ENCODE peak calls at places on chromosomes 4 and X, in five cellular contexts. Q is HepG2, D is GM12878, T is H1, S is SK-N-SH. H is an unnamed sample.

GRCh38 chr4:126431049-126431448 is 1116.3 kb downstream of the FAT4 start:
- DNase-seq in Q (no peak), D (no peak), T (no peak), S (no peak), H (no peak)

GRCh38 chr4:61619528-61619927 is 419.4 kb downstream of the ADGRL3 start:
- DNase-seq in Q (no peak), D (no peak), T (no peak), S (no peak), H (no peak)

GRCh38 chr4:25969374-25969773 is 55.4 kb downstream of the SMIM20 start:
- DNase-seq in Q (no peak), D (no peak), T (no peak), S (no peak), H (no peak)

GRCh38 chr4:80926446-80926845 is 104.1 kb upstream of the BMP3 start:
- DNase-seq in Q (no peak), D (no peak), T (no peak), S (no peak), H (no peak)

GRCh38 chr4:141057582-141057981 is 75.7 kb downstream of the RNF150 start:
- DNase-seq in Q (no peak), D (no peak), T (no peak), S (no peak), H (no peak)

GRCh38 chr4:69025999-69026387 is 70.3 kb upstream of the UGT2B7 start:
- DNase-seq in Q (no peak), D (no peak), T (no peak), S (no peak), H (no peak)

GRCh38 chr4:149749769-149750168 is 65.9 kb downstream of the IQCM start:
- DNase-seq in Q (no peak), D (no peak), T (no peak), S (no peak), H (no peak)

GRCh38 chr4:100489316-100489715 is 28.5 kb downstream of the EMCN start:
- DNase-seq in Q (no peak), D (no peak), T (no peak), S (no peak), H (no peak)

GRCh38 chr4:100869266-100869665 is 351.4 kb upstream of the EMCN start:
- DNase-seq in Q (no peak), D (no peak), T (no peak), S (no peak), H (no peak)

GRCh38 chrX:112931478-112931877 is 90.8 kb upstream of the AMOT start:
- DNase-seq in Q (no peak), D (no peak), T (no peak), S (no peak), H (no peak)

GRCh38 chr4:83456184-83456501 is 285 bp downstream of the MRPS18C start:
- DNase-seq in Q (no peak), D (no peak), T (no peak), S (no peak), H (no peak)

GRCh38 chr4:173584506-173584905 is 54.5 kb upstream of the HAND2 start:
- DNase-seq in Q (no peak), D (no peak), T (no peak), S (peak), H (no peak)

GRCh38 chr4:71189471-71189870 is 149.3 kb upstream of the SLC4A4 start:
- DNase-seq in Q (no peak), D (no peak), T (no peak), S (no peak), H (no peak)

GRCh38 chrX:97842468-97843199 is 958.9 kb downstream of the RPA4 start:
- DNase-seq in Q (no peak), D (no peak), T (no peak), S (peak), H (no peak)

GRCh38 chrX:44890247-44890646 is 17.3 kb downstream of the KDM6A start:
- DNase-seq in Q (no peak), D (no peak), T (no peak), S (no peak), H (no peak)

GRCh38 chrX:123988423-123989116 is 27.1 kb downstream of the STAG2 start:
- DNase-seq in Q (no peak), D (no peak), T (no peak), S (no peak), H (no peak)
- TF ChIP-seq TAF1 in Q (no peak), D (no peak), T (no peak), S (no peak), H (no peak)

GRCh38 chr4:177251237-177251636 is 58.4 kb upstream of the NEIL3 start:
- DNase-seq in Q (no peak), D (no peak), T (no peak), S (no peak), H (no peak)
- TF ChIP-seq POLR2AphosphoS5 in Q (no peak), D (no peak), T (no peak), S (no peak), H (no peak)

DNA sequence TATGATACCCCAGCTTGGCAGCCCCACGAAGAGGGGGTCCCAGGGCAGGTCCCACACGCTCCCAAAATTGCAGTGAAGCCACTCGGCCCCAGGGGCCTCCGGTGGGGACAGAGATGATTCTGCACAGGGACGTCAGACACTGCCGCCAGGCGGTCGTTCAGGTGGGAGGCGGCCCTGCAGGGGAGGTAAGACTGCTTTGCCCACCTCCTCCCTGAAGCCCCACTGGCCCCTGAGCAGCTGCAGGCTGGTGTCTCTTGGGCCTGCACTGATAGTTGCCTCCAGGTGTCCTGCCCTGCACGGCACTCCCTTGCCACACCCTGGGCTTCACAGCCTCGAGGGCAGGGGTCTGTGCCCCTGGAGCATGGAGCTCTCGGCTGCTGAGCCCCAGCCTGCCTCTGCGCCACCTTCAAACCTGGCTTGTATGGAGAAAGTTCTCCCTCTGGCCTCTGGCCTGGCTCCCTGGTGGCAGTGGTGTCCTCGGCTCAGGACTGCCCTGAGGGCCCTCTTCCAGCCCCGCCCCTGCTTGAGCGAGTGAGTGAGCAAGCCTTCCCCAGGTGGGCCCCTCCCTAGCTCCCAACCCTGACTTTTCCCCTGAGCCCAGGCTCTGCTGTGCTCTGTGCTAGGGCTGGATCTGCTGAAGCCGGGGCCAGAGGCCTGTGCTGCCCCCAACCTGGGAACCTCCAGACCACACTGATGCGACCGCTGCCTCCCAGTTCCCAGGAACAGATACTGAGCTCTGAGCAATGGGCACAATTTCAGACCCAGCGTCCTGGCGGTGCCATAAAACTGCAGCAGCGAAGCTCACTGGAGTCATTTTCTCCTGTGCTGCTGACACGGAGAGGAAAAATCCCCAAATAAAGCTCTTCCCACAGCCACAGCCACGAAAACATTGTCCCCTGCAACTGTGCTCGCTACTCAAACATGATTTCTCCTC is 16.1 kb downstream of the ADRA2C start:
- DNase-seq in Q (peak), D (no peak), T (no peak), S (no peak), H (no peak)
- TF ChIP-seq TAF1 in Q (no peak), D (no peak), T (no peak), S (no peak), H (no peak)

DNA sequence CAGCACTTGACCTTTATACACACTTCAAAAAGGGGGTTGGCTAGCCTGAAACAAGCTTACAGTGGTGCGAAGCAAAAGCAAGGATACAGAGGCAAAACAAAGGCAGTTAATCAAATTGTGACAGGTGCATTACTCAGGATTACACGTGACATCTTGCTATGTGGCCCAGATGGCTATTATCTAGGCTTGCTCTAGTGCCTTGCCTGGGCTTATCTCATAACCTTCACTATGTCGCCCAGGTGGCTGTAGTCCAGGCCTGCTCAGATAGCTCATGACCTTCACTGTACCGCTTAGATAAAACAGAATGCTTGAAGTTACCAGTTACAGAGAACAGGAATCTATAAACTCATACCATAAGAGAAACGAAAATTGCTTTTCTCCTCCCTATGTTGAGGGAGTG is 1092.1 kb upstream of the PRKX start:
- DNase-seq in Q (peak), D (no peak), T (no peak), S (no peak), H (no peak)
- TF ChIP-seq POLR2AphosphoS5 in Q (no peak), D (no peak), T (no peak), S (no peak), H (no peak)

DNA sequence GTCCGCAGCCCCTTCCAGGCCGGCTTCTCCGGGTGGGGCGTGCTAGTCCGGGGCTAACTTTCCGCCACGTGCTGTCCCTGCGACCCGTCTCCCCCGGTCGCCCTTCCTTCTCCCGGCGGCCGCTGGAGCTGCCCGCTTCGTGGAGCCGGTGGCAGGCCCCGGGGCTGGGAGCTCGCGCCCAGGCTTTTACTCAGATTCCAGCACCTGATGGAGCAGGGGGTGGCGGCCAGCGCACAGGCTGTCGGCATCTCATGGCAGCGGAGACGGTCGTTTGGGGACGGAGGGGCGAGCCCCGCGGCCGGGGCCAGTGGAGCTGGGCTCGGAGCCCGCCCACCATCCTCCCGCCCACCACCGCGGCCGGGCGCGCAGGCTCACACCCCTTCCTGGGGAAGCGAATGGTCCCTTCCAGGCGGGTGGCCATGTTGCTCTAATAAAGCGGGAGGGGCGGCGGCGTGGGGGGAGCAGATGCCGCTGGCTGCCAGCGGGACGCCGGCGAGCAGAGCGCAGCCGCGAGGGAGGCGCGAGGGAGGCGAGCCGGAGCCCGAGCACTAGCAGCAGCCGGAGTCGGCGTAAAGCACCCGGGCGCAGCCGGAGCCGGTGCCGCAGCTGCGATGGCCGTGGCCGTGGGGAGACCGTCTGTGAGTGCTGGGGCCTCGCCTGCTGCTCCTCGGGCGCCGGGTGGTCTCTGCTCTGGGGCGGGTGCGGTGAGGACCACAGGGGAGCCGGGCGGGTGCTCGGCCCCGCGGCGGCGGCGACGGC is at the start of gene SEPTIN11:
- DNase-seq in Q (peak), D (peak), T (peak), S (peak), H (peak)
- TF ChIP-seq TAF1 in Q (peak), D (peak), T (peak), S (peak), H (peak)

DNA sequence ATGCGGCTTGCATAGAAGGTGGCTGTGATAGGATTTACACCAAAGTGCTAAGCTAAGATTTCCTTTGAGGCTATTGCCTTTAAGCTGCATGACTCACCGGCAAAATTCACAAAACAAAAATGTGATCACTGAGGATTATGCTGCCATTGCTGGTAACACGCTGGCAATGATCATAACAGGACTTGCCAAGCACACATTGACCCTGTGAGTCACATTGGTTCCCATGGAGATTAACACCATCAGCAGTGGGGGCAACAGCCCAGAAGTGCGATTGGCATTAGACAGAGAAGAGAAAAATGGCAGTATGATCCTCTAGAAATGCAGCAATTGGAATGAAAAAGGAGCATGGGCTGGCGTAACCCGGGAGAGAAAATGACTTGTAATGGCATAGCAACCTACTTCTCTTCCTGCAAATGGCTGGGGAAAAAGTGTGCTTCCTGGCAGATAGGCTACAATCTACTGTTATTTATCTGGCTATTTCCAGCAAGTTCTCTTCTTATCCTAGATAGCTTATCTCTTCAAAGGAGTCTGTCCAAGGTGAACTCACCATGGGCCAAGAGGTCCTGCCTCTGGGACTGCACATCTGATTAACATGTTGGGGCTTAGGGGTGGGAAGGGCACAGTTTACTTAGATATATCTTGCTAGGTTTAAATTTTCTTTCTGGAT is 314.2 kb upstream of the IGFBP7 start:
- DNase-seq in Q (no peak), D (no peak), T (no peak), S (no peak), H (no peak)
- TF ChIP-seq POLR2AphosphoS5 in Q (no peak), D (no peak), T (no peak), S (no peak), H (no peak)